ENCODE peak calls at places on chromosomes 4 and X, in five cellular contexts. L, S, K, M and V are unnamed samples.

GRCh38 chr4:97910005-97910404 is 233.3 kb downstream of the STPG2 start:
- DNase-seq in M (no peak), K (no peak), S (no peak), L (no peak), V (no peak)

GRCh38 chr4:8914461-8915171 is 43.0 kb upstream of the HMX1 start:
- DNase-seq in S (no peak), L (peak; percentile 72), K (peak; percentile 74), M (no peak), V (no peak)

GRCh38 chr4:931194-931959 is 739 bp downstream of the GAK start:
- DNase-seq in L (no peak), K (peak; percentile 90), S (no peak), M (no peak), V (no peak)

GRCh38 chr4:147793973-147794690 is 62.2 kb downstream of the ARHGAP10 start:
- DNase-seq in K (no peak), M (no peak), L (no peak), S (no peak), V (no peak)

GRCh38 chrX:124194209-124194608 is 138.3 kb upstream of the TEX13D start:
- DNase-seq in M (no peak), S (no peak), K (no peak), L (no peak), V (no peak)

GRCh38 chrX:149962859-149963757 is 24.8 kb upstream of the EOLA2 start:
- DNase-seq in M (peak; percentile 23), S (no peak), K (no peak), L (no peak), V (peak; percentile 26)

GRCh38 chr4:108571027-108571569 is 49.3 kb upstream of the RPL34 start:
- DNase-seq in K (no peak), L (no peak), S (no peak), M (no peak), V (no peak)

GRCh38 chrX:138034136-138034535 is 468.2 kb downstream of the ZIC3 start:
- DNase-seq in S (no peak), M (no peak), K (no peak), L (no peak), V (no peak)

GRCh38 chr4:92101609-92102231 is 202.0 kb upstream of the GRID2 start:
- DNase-seq in L (no peak), K (no peak), M (no peak), S (no peak), V (no peak)

GRCh38 chrX:154370300-154370881 is 4.0 kb downstream of the FLNA start:
- DNase-seq in L (peak; percentile 87), S (no peak), K (no peak), M (no peak), V (no peak)

GRCh38 chrX:63354484-63354883 is 3.4 kb upstream of the SPIN4 start:
- DNase-seq in M (no peak), L (no peak), K (no peak), S (no peak), V (no peak)

GRCh38 chrX:11351375-11352295 is 58.4 kb downstream of the AMELX start:
- DNase-seq in S (no peak), K (no peak), L (peak; percentile 66), M (peak; percentile 64), V (no peak)

GRCh38 chrX:2371026-2371778 is 129.6 kb downstream of the DHRSX start:
- DNase-seq in L (no peak), M (no peak), S (no peak), K (peak; percentile 15), V (no peak)

GRCh38 chrX:73239242-73239641 is 24.6 kb upstream of the NAP1L2 start:
- DNase-seq in K (no peak), M (no peak), S (no peak), L (no peak), V (no peak)

GRCh38 chr4:178577933-178578332 is 1135.7 kb upstream of the AGA start:
- DNase-seq in L (no peak), S (no peak), M (no peak), K (no peak), V (no peak)
- TF ChIP-seq CTCF in L (no peak), S (no peak), M (no peak), K (no peak), V (peak; percentile 28)

GRCh38 chr4:71300964-71301363 is 37.9 kb upstream of the SLC4A4 start:
- DNase-seq in L (no peak), K (no peak), S (no peak), M (no peak), V (no peak)

GRCh38 chr4:71300362-71300761 is 38.5 kb upstream of the SLC4A4 start:
- DNase-seq in S (no peak), K (no peak), L (peak; percentile 67), M (no peak), V (no peak)

GRCh38 chr4:71293705-71294104 is 45.1 kb upstream of the SLC4A4 start:
- DNase-seq in M (no peak), K (no peak), L (no peak), S (no peak), V (no peak)

GRCh38 chr4:71294301-71294700 is 44.5 kb upstream of the SLC4A4 start:
- DNase-seq in L (no peak), M (no peak), S (no peak), K (no peak), V (no peak)

DNA sequence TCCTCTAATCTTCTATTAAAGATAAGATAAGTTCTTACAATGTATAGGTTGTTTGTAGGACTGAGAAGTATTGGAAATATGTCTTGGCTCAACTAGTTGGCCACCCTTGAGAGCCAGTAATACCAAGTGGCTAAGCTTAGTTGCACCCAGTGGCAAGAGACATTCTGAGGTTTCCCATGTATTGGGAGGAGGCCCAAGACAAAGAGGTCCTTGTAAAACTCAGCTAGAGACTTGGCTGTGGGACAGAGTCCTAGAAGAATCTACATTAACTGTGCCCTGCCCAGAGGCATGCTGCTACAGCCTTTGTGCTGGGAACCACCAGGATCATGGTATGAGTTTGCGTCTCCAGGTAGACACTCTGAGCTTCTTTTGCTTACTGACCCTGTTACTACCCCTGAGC is 41.9 kb upstream of the SLC4A4 start:
- DNase-seq in L (no peak), S (no peak), K (no peak), M (no peak), V (no peak)
- TF ChIP-seq CTCF in L (no peak), S (no peak), K (no peak), M (no peak), V (no peak)

DNA sequence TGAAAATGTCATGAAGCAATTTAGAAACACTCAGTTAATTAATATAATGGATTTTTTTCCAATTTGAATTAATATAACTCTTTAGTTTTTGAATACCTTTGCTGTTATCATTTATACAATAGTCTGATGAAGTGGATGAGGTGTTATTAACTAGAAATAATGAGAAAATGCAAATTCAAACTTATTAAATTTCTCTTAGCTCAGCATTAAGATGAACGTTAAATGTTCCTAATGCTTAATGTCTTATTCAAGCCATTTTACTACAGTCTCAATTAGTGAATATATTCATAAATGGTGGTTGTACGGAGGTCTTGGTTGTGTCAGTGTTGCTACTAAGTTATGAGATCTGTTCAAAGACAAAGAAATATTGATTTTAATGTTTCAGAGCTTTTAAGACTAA is 186.3 kb downstream of the DTHD1 start:
- DNase-seq in K (no peak), S (no peak), L (no peak), M (no peak), V (no peak)
- TF ChIP-seq CTCF in K (no peak), S (no peak), L (no peak), M (no peak), V (no peak)

GRCh38 chr4:83362492-83363329 is 28.1 kb upstream of the HPSE start:
- DNase-seq in M (peak; percentile 4), K (no peak), L (no peak), S (no peak), V (no peak)
- TF ChIP-seq CTCF in M (peak; percentile 52), K (no peak), L (peak; percentile 25), S (peak; percentile 48), V (peak; percentile 50)

GRCh38 chr4:56683455-56683854 is 2.4 kb upstream of the HOPX start:
- DNase-seq in K (no peak), S (no peak), M (no peak), L (no peak), V (no peak)

GRCh38 chr4:56681849-56682175 is 716 bp upstream of the HOPX start:
- DNase-seq in L (no peak), K (no peak), S (no peak), M (no peak), V (no peak)

GRCh38 chr4:56684320-56684719 is 3.2 kb upstream of the HOPX start:
- DNase-seq in M (peak; percentile 5), S (no peak), L (no peak), K (no peak), V (no peak)

GRCh38 chr4:56680266-56680665 is 830 bp downstream of the HOPX start:
- DNase-seq in M (no peak), K (no peak), L (no peak), S (no peak), V (no peak)

GRCh38 chr4:56681158-56681848 is at the start of gene HOPX:
- DNase-seq in M (no peak), L (no peak), S (peak; percentile 25), K (peak; percentile 88), V (no peak)
- TF ChIP-seq CTCF in M (no peak), L (no peak), S (no peak), K (no peak), V (no peak)

DNA sequence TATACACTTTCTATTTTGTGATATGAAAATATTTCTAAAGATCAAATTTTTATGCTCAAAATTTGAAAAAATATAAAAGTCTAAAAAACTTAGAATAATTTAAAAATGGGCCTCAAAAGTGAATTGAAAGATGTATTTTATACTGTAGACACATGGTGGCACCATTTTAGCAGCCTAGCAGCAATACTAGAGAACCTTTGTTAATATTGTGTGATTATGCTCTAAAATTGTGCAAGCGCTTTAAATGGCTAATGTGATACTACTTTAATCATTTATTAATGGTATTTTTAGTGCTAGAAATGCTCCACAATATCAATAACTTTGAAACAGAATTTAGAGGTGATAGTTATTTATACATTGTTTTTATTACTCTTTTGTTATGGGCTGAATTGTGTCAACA is 3.7 kb upstream of the GUF1 start:
- DNase-seq in S (no peak), M (no peak), L (no peak), K (no peak), V (no peak)
- TF ChIP-seq CTCF in S (peak; percentile 12), M (no peak), L (no peak), K (no peak), V (no peak)